ENCODE peak calls at places on chromosome 17, in nine cellular contexts. J is HCT116, L is K562, H is prostate gland, P is esophagus muscularis mucosa, C is spleen, K is transverse colon, S is GM12878, Z is stomach. M is an unnamed sample.

GRCh38 chr17:61221181-61221580 is 178.5 kb upstream of the TBX2 start:
- DNase-seq in J (no peak), L (no peak), H (no peak), P (no peak), C (no peak), K (no peak), S (no peak), Z (no peak), M (no peak)

GRCh38 chr17:82890926-82891678 is 51.3 kb upstream of the ZNF750 start:
- DNase-seq in J (no peak), L (no peak), H (no peak), P (no peak), C (no peak), K (no peak), S (no peak), Z (peak), M (no peak)

GRCh38 chr17:14780116-14780515 is 479.2 kb downstream of the HS3ST3B1 start:
- DNase-seq in J (no peak), L (no peak), H (no peak), P (peak), C (no peak), K (no peak), S (no peak), Z (no peak), M (no peak)

GRCh38 chr17:29930399-29931010 is 477 bp upstream of the SSH2 start:
- DNase-seq in J (no peak), L (no peak), H (peak), P (no peak), C (no peak), K (peak), S (no peak), Z (no peak), M (no peak)

GRCh38 chr17:66283296-66283934 is 19.0 kb upstream of the PRKCA start:
- DNase-seq in J (no peak), L (no peak), H (no peak), P (no peak), C (no peak), K (no peak), S (no peak), Z (no peak), M (no peak)

GRCh38 chr17:82449136-82449882 is 1.2 kb downstream of the CYBC1 start:
- DNase-seq in J (no peak), L (no peak), H (no peak), P (no peak), C (peak), K (peak), S (peak), Z (peak), M (peak)

GRCh38 chr17:43360739-43361498 is 37.9 kb upstream of the ARL4D start:
- DNase-seq in J (no peak), L (no peak), H (peak), P (peak), C (no peak), K (peak), S (peak), Z (peak), M (peak)

GRCh38 chr17:10761281-10761680 is 31.5 kb upstream of the TMEM220 start:
- DNase-seq in J (no peak), L (no peak), H (no peak), P (no peak), C (no peak), K (no peak), S (no peak), Z (no peak), M (no peak)

GRCh38 chr17:79201536-79202227 is 127.1 kb downstream of the ENGASE start:
- DNase-seq in J (no peak), L (no peak), H (no peak), P (no peak), C (no peak), K (no peak), S (no peak), Z (no peak), M (no peak)

GRCh38 chr17:59848778-59849177 is 44.0 kb downstream of the TUBD1 start:
- DNase-seq in J (no peak), L (no peak), H (no peak), P (no peak), C (peak), K (peak), S (no peak), Z (peak), M (no peak)

GRCh38 chr17:16214190-16215001 is 938 bp downstream of the NCOR1 start:
- DNase-seq in J (no peak), L (no peak), H (no peak), P (no peak), C (no peak), K (no peak), S (no peak), Z (no peak), M (no peak)

GRCh38 chr17:28370035-28370743 is at the start of gene VTN:
- DNase-seq in J (no peak), L (peak), H (no peak), P (no peak), C (no peak), K (no peak), S (no peak), Z (peak), M (no peak)

GRCh38 chr17:67759355-67760171 is 41.8 kb downstream of the NOL11 start:
- DNase-seq in J (no peak), L (peak), H (no peak), P (no peak), C (peak), K (peak), S (no peak), Z (no peak), M (no peak)

GRCh38 chr17:16516594-16517018 is 24.6 kb upstream of the LRRC75A start:
- DNase-seq in J (peak), L (peak), H (no peak), P (no peak), C (no peak), K (no peak), S (no peak), Z (no peak), M (no peak)

GRCh38 chr17:74288785-74289184 is 14.8 kb downstream of the DNAI2 start:
- DNase-seq in J (no peak), L (no peak), H (no peak), P (no peak), C (no peak), K (no peak), S (peak), Z (no peak), M (no peak)

GRCh38 chr17:43974541-43975315 is 21.0 kb upstream of the PYY start:
- DNase-seq in J (no peak), L (no peak), H (no peak), P (no peak), C (no peak), K (no peak), S (no peak), Z (no peak), M (no peak)

GRCh38 chr17:83109386-83109785 is 30.0 kb downstream of the METRNL start:
- DNase-seq in J (no peak), L (no peak), H (no peak), P (no peak), C (no peak), K (no peak), S (no peak), Z (no peak), M (no peak)

GRCh38 chr17:6660101-6660500 is 8.5 kb downstream of the C17orf100 start:
- DNase-seq in J (no peak), L (no peak), H (no peak), P (no peak), C (no peak), K (no peak), S (no peak), Z (no peak), M (no peak)

GRCh38 chr17:6657633-6658287 is 6.2 kb downstream of the C17orf100 start:
- DNase-seq in J (no peak), L (no peak), H (no peak), P (no peak), C (no peak), K (no peak), S (no peak), Z (no peak), M (no peak)

GRCh38 chr17:6666077-6666521 is 14.5 kb downstream of the C17orf100 start:
- DNase-seq in J (peak), L (peak), H (peak), P (no peak), C (peak), K (peak), S (no peak), Z (peak), M (peak)

GRCh38 chr17:6661464-6661848 is 9.9 kb downstream of the C17orf100 start:
- DNase-seq in J (no peak), L (no peak), H (no peak), P (no peak), C (no peak), K (no peak), S (no peak), Z (no peak), M (no peak)

GRCh38 chr17:6660765-6661463 is 9.4 kb downstream of the C17orf100 start:
- DNase-seq in J (no peak), L (no peak), H (no peak), P (no peak), C (no peak), K (no peak), S (peak), Z (no peak), M (no peak)
- TF ChIP-seq POLR2AphosphoS5 in J (no peak), L (no peak), H (no peak), P (no peak), C (peak), K (no peak), S (no peak), Z (no peak), M (no peak)

DNA sequence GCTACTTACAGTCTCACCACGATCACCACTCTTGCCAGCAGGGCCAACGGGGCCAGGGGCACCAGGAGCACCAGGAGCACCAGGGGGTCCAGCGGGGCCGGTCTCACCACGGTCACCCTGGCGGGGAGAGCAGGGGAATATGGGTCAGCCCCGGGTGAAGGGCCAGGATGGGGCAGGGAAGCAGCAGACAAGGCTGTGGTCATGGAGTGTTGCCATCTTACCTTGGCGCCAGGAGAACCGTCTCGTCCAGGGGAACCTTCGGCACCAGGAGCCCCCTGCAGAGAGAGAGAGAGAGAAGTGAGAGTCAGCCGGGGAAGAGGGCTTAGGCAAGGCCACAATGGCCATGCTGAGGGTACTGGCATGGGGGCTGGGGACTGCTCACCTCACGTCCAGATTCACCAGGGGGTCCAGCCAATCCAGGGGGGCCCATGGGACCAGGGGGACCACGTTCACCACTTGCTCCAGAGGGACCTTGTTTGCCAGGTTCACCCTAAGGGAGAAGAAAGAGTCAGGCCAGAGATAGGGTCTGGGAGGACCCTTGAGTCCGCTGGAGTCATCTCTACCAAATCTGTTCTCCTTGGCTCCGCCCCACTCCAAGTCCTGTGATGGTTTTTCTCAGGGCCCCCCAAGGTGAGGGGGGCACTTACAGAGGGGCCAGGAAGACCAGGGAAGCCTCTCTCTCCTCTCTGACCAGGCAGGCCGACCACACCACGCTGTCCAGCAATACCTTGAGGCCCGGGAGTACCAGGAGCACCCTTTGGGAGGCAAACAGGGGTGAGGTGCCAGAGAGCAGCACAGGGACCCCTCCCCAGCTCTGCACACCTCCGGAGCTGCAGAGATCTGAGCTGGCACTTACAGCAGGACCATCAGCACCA is 12.7 kb downstream of the COL1A1 start:
- DNase-seq in J (no peak), L (no peak), H (no peak), P (no peak), C (no peak), K (no peak), S (no peak), Z (no peak), M (no peak)
- TF ChIP-seq POLR2A in J (no peak), L (no peak), H (no peak), P (no peak), C (no peak), K (no peak), S (no peak), Z (no peak), M (no peak)

GRCh38 chr17:51559778-51560177 is 299.4 kb downstream of the UTP18 start:
- DNase-seq in J (no peak), L (no peak), H (no peak), P (no peak), C (no peak), K (no peak), S (no peak), Z (no peak), M (no peak)

GRCh38 chr17:51560398-51560797 is 300.1 kb downstream of the UTP18 start:
- DNase-seq in J (no peak), L (no peak), H (no peak), P (no peak), C (no peak), K (no peak), S (no peak), Z (no peak), M (no peak)

GRCh38 chr17:51563961-51564360 is 303.6 kb downstream of the UTP18 start:
- DNase-seq in J (no peak), L (no peak), H (no peak), P (no peak), C (no peak), K (no peak), S (no peak), Z (no peak), M (no peak)
- TF ChIP-seq POLR2AphosphoS5 in J (no peak), L (no peak), H (no peak), P (no peak), C (no peak), K (no peak), S (no peak), Z (no peak), M (no peak)

DNA sequence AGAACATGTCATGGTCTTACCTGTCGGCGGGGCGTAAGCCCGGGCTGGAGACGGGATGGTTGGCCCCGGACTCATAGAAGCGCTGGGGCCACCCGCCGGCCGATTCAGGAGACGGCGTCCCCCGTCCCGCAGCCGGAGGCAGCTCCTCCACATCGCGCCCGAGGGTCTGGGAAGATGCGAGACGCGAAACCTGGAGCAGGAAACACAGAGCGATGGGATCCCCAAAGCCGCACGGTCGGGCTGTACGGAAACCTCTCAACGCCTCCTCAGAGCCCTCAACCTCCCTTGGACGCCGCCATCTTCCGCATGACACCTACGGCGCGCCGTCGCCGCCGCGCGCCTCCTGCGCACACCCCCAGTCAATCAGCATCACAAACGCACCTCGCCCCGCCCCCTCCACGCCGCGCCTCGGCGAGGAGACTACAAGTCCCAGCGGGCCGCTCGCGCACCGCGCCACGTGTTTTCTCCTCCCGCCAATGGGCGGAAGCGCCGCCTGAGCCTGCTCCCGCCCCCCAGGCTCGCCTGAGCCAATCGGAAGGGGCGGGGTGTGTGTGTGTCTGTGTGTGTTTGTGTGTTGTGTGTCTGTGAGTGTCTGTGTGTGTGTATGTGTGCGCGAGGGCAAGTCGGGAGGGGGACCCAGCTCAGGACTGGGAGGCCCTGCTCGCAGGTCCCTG is at the start of the genes ATPAF2 and GID4:
- DNase-seq in J (peak), L (peak), H (peak), P (peak), C (peak), K (peak), S (peak), Z (peak), M (peak)
- TF ChIP-seq POLR2A in J (peak), L (peak), H (peak), P (no peak), C (no peak), K (peak), S (peak), Z (no peak), M (peak)

GRCh38 chr17:77375526-77375916 is 234.8 kb downstream of the SEC14L1 start:
- DNase-seq in J (no peak), L (no peak), H (no peak), P (no peak), C (no peak), K (no peak), S (no peak), Z (no peak), M (no peak)

GRCh38 chr17:77374170-77374936 is 233.6 kb downstream of the SEC14L1 start:
- DNase-seq in J (no peak), L (peak), H (peak), P (peak), C (peak), K (peak), S (no peak), Z (peak), M (peak)

GRCh38 chr17:77375108-77375507 is 234.3 kb downstream of the SEC14L1 start:
- DNase-seq in J (no peak), L (no peak), H (no peak), P (no peak), C (no peak), K (no peak), S (no peak), Z (peak), M (no peak)

GRCh38 chr17:77376795-77377751 is 236.3 kb downstream of the SEC14L1 start:
- DNase-seq in J (no peak), L (no peak), H (peak), P (no peak), C (no peak), K (no peak), S (no peak), Z (peak), M (no peak)

GRCh38 chr17:77375917-77376651 is 235.3 kb downstream of the SEC14L1 start:
- DNase-seq in J (no peak), L (no peak), H (no peak), P (no peak), C (peak), K (peak), S (no peak), Z (peak), M (peak)
- TF ChIP-seq POLR2AphosphoS5 in J (no peak), L (no peak), H (no peak), P (peak), C (peak), K (no peak), S (no peak), Z (no peak), M (no peak)

GRCh38 chr17:49489348-49489747 is 5.7 kb upstream of the NGFR start:
- DNase-seq in J (no peak), L (no peak), H (no peak), P (no peak), C (no peak), K (no peak), S (no peak), Z (no peak), M (no peak)

GRCh38 chr17:49491370-49491769 is 3.7 kb upstream of the NGFR start:
- DNase-seq in J (no peak), L (no peak), H (no peak), P (no peak), C (no peak), K (no peak), S (no peak), Z (no peak), M (no peak)

GRCh38 chr17:49488612-49489011 is 6.5 kb upstream of the NGFR start:
- DNase-seq in J (no peak), L (no peak), H (no peak), P (no peak), C (no peak), K (no peak), S (no peak), Z (no peak), M (no peak)

GRCh38 chr17:49487202-49487601 is 7.9 kb upstream of the NGFR start:
- DNase-seq in J (no peak), L (no peak), H (no peak), P (no peak), C (no peak), K (no peak), S (no peak), Z (no peak), M (no peak)

GRCh38 chr17:49490271-49490670 is 4.8 kb upstream of the NGFR start:
- DNase-seq in J (no peak), L (no peak), H (no peak), P (no peak), C (no peak), K (no peak), S (no peak), Z (no peak), M (no peak)
- TF ChIP-seq POLR2A in J (no peak), L (no peak), H (no peak), P (no peak), C (no peak), K (no peak), S (no peak), Z (no peak), M (no peak)

GRCh38 chr17:62911106-62911505 is 54.9 kb upstream of the TANC2 start:
- DNase-seq in J (no peak), L (no peak), H (no peak), P (no peak), C (no peak), K (no peak), S (no peak), Z (no peak), M (no peak)
- TF ChIP-seq POLR2AphosphoS5 in J (no peak), L (no peak), H (no peak), P (no peak), C (no peak), K (no peak), S (no peak), Z (no peak), M (no peak)

DNA sequence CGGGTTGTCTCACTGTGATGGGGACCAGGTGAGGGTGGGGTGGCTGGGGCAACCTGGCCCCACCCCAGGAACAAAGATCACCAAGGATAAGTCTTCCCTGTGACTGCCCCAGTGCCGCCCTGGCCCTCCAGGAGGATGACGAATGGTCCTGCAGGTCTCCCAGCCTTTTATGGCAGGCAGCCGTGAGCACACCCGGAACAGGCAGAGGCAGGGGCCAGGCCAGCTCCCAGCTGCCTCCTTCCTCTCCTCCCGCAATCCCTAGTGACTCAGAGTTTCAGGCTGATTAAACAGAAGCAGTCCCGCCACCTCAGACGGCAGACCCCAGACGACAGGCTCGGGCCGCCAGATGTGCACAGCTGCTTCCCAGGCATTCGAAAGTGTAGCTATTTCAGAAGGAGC is 13.3 kb downstream of the JUP start:
- DNase-seq in J (peak), L (no peak), H (peak), P (no peak), C (no peak), K (peak), S (no peak), Z (peak), M (no peak)
- TF ChIP-seq POLR2A in J (no peak), L (no peak), H (peak), P (no peak), C (no peak), K (peak), S (no peak), Z (no peak), M (no peak)

M was measured in GM12891.